ENCODE peak calls at places on chromosome 6, in six cellular contexts. One of them, this sample, is unnamed.

GRCh38 chr6:140586426-140587061 is 1212.1 kb upstream of the CITED2 start:
- DNase-seq in thyroid gland: peak
- DNase-seq in epithelial cell of esophagus: no peak
- DNase-seq in mucosa of descending colon: no peak
- DNase-seq in NCI-H1417: no peak
- DNase-seq in NCI-H187: peak
- DNase-seq in this sample: peak

GRCh38 chr6:11607381-11607780 is 69.8 kb downstream of the TMEM170B start:
- DNase-seq in thyroid gland: peak
- DNase-seq in epithelial cell of esophagus: no peak
- DNase-seq in mucosa of descending colon: no peak
- DNase-seq in NCI-H1417: no peak
- DNase-seq in NCI-H187: no peak
- DNase-seq in this sample: no peak

GRCh38 chr6:163745566-163746400 is 331.3 kb downstream of the QKI start:
- DNase-seq in thyroid gland: no peak
- DNase-seq in epithelial cell of esophagus: peak
- DNase-seq in mucosa of descending colon: no peak
- DNase-seq in NCI-H1417: no peak
- DNase-seq in NCI-H187: no peak
- DNase-seq in this sample: no peak

GRCh38 chr6:7433211-7433610 is 43.6 kb downstream of the RIOK1 start:
- DNase-seq in thyroid gland: no peak
- DNase-seq in epithelial cell of esophagus: no peak
- DNase-seq in mucosa of descending colon: no peak
- DNase-seq in NCI-H1417: no peak
- DNase-seq in NCI-H187: no peak
- DNase-seq in this sample: no peak

GRCh38 chr6:56752534-56752933 is 109.8 kb upstream of the DST start:
- DNase-seq in thyroid gland: no peak
- DNase-seq in epithelial cell of esophagus: no peak
- DNase-seq in mucosa of descending colon: no peak
- DNase-seq in NCI-H1417: no peak
- DNase-seq in NCI-H187: no peak
- DNase-seq in this sample: no peak

GRCh38 chr6:46170357-46171289 is at the start of gene ENPP5:
- DNase-seq in thyroid gland: peak
- DNase-seq in epithelial cell of esophagus: peak
- DNase-seq in mucosa of descending colon: peak
- DNase-seq in NCI-H1417: peak
- DNase-seq in NCI-H187: peak
- DNase-seq in this sample: peak

GRCh38 chr6:12458558-12458957 is 168.4 kb downstream of the EDN1 start:
- DNase-seq in thyroid gland: no peak
- DNase-seq in epithelial cell of esophagus: no peak
- DNase-seq in mucosa of descending colon: no peak
- DNase-seq in NCI-H1417: no peak
- DNase-seq in NCI-H187: no peak
- DNase-seq in this sample: no peak

GRCh38 chr6:153058909-153059308 is 56.4 kb upstream of the MTRF1L start:
- DNase-seq in thyroid gland: no peak
- DNase-seq in epithelial cell of esophagus: no peak
- DNase-seq in mucosa of descending colon: no peak
- DNase-seq in NCI-H1417: no peak
- DNase-seq in NCI-H187: no peak
- DNase-seq in this sample: no peak

GRCh38 chr6:142318714-142319113 is 16.9 kb downstream of the ADGRG6 start:
- DNase-seq in thyroid gland: no peak
- DNase-seq in epithelial cell of esophagus: no peak
- DNase-seq in mucosa of descending colon: no peak
- DNase-seq in NCI-H1417: no peak
- DNase-seq in NCI-H187: no peak
- DNase-seq in this sample: no peak

GRCh38 chr6:90583783-90584481 is 2.9 kb downstream of the MAP3K7 start:
- DNase-seq in thyroid gland: no peak
- DNase-seq in epithelial cell of esophagus: peak
- DNase-seq in mucosa of descending colon: no peak
- DNase-seq in NCI-H1417: no peak
- DNase-seq in NCI-H187: no peak
- DNase-seq in this sample: no peak

GRCh38 chr6:158039571-158040050 is 57.9 kb downstream of the SYNJ2 start:
- DNase-seq in thyroid gland: no peak
- DNase-seq in epithelial cell of esophagus: no peak
- DNase-seq in mucosa of descending colon: peak
- DNase-seq in NCI-H1417: no peak
- DNase-seq in NCI-H187: no peak
- DNase-seq in this sample: no peak

GRCh38 chr6:56101141-56101553 is 146.2 kb downstream of the COL21A1 start:
- DNase-seq in thyroid gland: no peak
- DNase-seq in epithelial cell of esophagus: peak
- DNase-seq in mucosa of descending colon: no peak
- DNase-seq in NCI-H1417: no peak
- DNase-seq in NCI-H187: no peak
- DNase-seq in this sample: no peak

GRCh38 chr6:41497994-41498393 is 48.2 kb upstream of the FOXP4 start:
- DNase-seq in thyroid gland: no peak
- DNase-seq in epithelial cell of esophagus: peak
- DNase-seq in mucosa of descending colon: no peak
- DNase-seq in NCI-H1417: no peak
- DNase-seq in NCI-H187: no peak
- DNase-seq in this sample: no peak

GRCh38 chr6:2760882-2761842 is 4.0 kb upstream of the WRNIP1 start:
- DNase-seq in thyroid gland: no peak
- DNase-seq in epithelial cell of esophagus: peak
- DNase-seq in mucosa of descending colon: no peak
- DNase-seq in NCI-H1417: no peak
- DNase-seq in NCI-H187: no peak
- DNase-seq in this sample: no peak

GRCh38 chr6:17869010-17869752 is 118.3 kb downstream of the KIF13A start:
- DNase-seq in thyroid gland: no peak
- DNase-seq in epithelial cell of esophagus: peak
- DNase-seq in mucosa of descending colon: no peak
- DNase-seq in NCI-H1417: no peak
- DNase-seq in NCI-H187: no peak
- DNase-seq in this sample: no peak

GRCh38 chr6:89430563-89430962 is 2.4 kb upstream of the ANKRD6 start:
- DNase-seq in thyroid gland: no peak
- DNase-seq in epithelial cell of esophagus: no peak
- DNase-seq in mucosa of descending colon: no peak
- DNase-seq in NCI-H1417: peak
- DNase-seq in NCI-H187: peak
- DNase-seq in this sample: peak

GRCh38 chr6:75932067-75932466 is 140.4 kb downstream of the IMPG1 start:
- DNase-seq in thyroid gland: no peak
- DNase-seq in epithelial cell of esophagus: peak
- DNase-seq in mucosa of descending colon: no peak
- DNase-seq in NCI-H1417: peak
- DNase-seq in NCI-H187: no peak
- DNase-seq in this sample: no peak

GRCh38 chr6:25956231-25956630 is 6.4 kb upstream of the TRIM38 start:
- DNase-seq in thyroid gland: peak
- DNase-seq in epithelial cell of esophagus: no peak
- DNase-seq in mucosa of descending colon: no peak
- DNase-seq in NCI-H1417: no peak
- DNase-seq in NCI-H187: no peak
- DNase-seq in this sample: no peak

GRCh38 chr6:4901256-4902061 is 102.4 kb downstream of the RPP40 start:
- DNase-seq in thyroid gland: no peak
- DNase-seq in epithelial cell of esophagus: no peak
- DNase-seq in mucosa of descending colon: no peak
- DNase-seq in NCI-H1417: no peak
- DNase-seq in NCI-H187: no peak
- DNase-seq in this sample: no peak

GRCh38 chr6:85129881-85130280 is 320.0 kb upstream of the NT5E start:
- DNase-seq in thyroid gland: no peak
- DNase-seq in epithelial cell of esophagus: peak
- DNase-seq in mucosa of descending colon: no peak
- DNase-seq in NCI-H1417: no peak
- DNase-seq in NCI-H187: no peak
- DNase-seq in this sample: no peak

GRCh38 chr6:36266913-36267644 is 2.8 kb upstream of the PNPLA1 start:
- DNase-seq in thyroid gland: no peak
- DNase-seq in epithelial cell of esophagus: peak
- DNase-seq in mucosa of descending colon: no peak
- DNase-seq in NCI-H1417: no peak
- DNase-seq in NCI-H187: no peak
- DNase-seq in this sample: no peak

GRCh38 chr6:37587776-37588744 is 88.4 kb upstream of the CCDC167 start:
- DNase-seq in thyroid gland: no peak
- DNase-seq in epithelial cell of esophagus: no peak
- DNase-seq in mucosa of descending colon: no peak
- DNase-seq in NCI-H1417: peak
- DNase-seq in NCI-H187: no peak
- DNase-seq in this sample: no peak

GRCh38 chr6:124867126-124867525 is 95.1 kb upstream of the RNF217 start:
- DNase-seq in thyroid gland: no peak
- DNase-seq in epithelial cell of esophagus: no peak
- DNase-seq in mucosa of descending colon: no peak
- DNase-seq in NCI-H1417: peak
- DNase-seq in NCI-H187: no peak
- DNase-seq in this sample: peak

GRCh38 chr6:49890988-49891387 is 24.7 kb upstream of the CRISP1 start:
- DNase-seq in thyroid gland: no peak
- DNase-seq in epithelial cell of esophagus: no peak
- DNase-seq in mucosa of descending colon: no peak
- DNase-seq in NCI-H1417: no peak
- DNase-seq in NCI-H187: no peak
- DNase-seq in this sample: no peak

GRCh38 chr6:166626177-166627038 is 643 bp downstream of the RPS6KA2 start:
- DNase-seq in thyroid gland: peak
- DNase-seq in epithelial cell of esophagus: peak
- DNase-seq in mucosa of descending colon: peak
- DNase-seq in NCI-H1417: peak
- DNase-seq in NCI-H187: no peak
- DNase-seq in this sample: peak

GRCh38 chr6:111129003-111129402 is 41.7 kb downstream of the SLC16A10 start:
- DNase-seq in thyroid gland: peak
- DNase-seq in epithelial cell of esophagus: no peak
- DNase-seq in mucosa of descending colon: no peak
- DNase-seq in NCI-H1417: no peak
- DNase-seq in NCI-H187: no peak
- DNase-seq in this sample: no peak

GRCh38 chr6:98382246-98382645 is 452.1 kb upstream of the POU3F2 start:
- DNase-seq in thyroid gland: no peak
- DNase-seq in epithelial cell of esophagus: no peak
- DNase-seq in mucosa of descending colon: no peak
- DNase-seq in NCI-H1417: peak
- DNase-seq in NCI-H187: no peak
- DNase-seq in this sample: no peak

GRCh38 chr6:31794294-31794865 is 1.2 kb downstream of the VARS1 start:
- DNase-seq in thyroid gland: no peak
- DNase-seq in epithelial cell of esophagus: peak
- DNase-seq in mucosa of descending colon: no peak
- DNase-seq in NCI-H1417: no peak
- DNase-seq in NCI-H187: no peak
- DNase-seq in this sample: no peak

GRCh38 chr6:109165392-109165964 is 70.2 kb downstream of the CEP57L1 start:
- DNase-seq in thyroid gland: no peak
- DNase-seq in epithelial cell of esophagus: peak
- DNase-seq in mucosa of descending colon: no peak
- DNase-seq in NCI-H1417: peak
- DNase-seq in NCI-H187: peak
- DNase-seq in this sample: peak

GRCh38 chr6:11263185-11263817 is 30.8 kb upstream of the NEDD9 start:
- DNase-seq in thyroid gland: peak
- DNase-seq in epithelial cell of esophagus: peak
- DNase-seq in mucosa of descending colon: peak
- DNase-seq in NCI-H1417: no peak
- DNase-seq in NCI-H187: no peak
- DNase-seq in this sample: no peak

GRCh38 chr6:29661071-29661470 is 4.2 kb downstream of the MOG start:
- DNase-seq in thyroid gland: no peak
- DNase-seq in epithelial cell of esophagus: no peak
- DNase-seq in mucosa of descending colon: no peak
- DNase-seq in NCI-H1417: no peak
- DNase-seq in NCI-H187: no peak
- DNase-seq in this sample: no peak

GRCh38 chr6:26016326-26017275 is 54.0 kb downstream of the TRIM38 start:
- DNase-seq in thyroid gland: peak
- DNase-seq in epithelial cell of esophagus: peak
- DNase-seq in mucosa of descending colon: no peak
- DNase-seq in NCI-H1417: no peak
- DNase-seq in NCI-H187: no peak
- DNase-seq in this sample: no peak

GRCh38 chr6:56840467-56841371 is 114.2 kb upstream of the BEND6 start:
- DNase-seq in thyroid gland: no peak
- DNase-seq in epithelial cell of esophagus: peak
- DNase-seq in mucosa of descending colon: no peak
- DNase-seq in NCI-H1417: peak
- DNase-seq in NCI-H187: no peak
- DNase-seq in this sample: no peak

GRCh38 chr6:107676002-107676401 is 148.1 kb downstream of the SCML4 start:
- DNase-seq in thyroid gland: no peak
- DNase-seq in epithelial cell of esophagus: no peak
- DNase-seq in mucosa of descending colon: no peak
- DNase-seq in NCI-H1417: no peak
- DNase-seq in NCI-H187: no peak
- DNase-seq in this sample: no peak

GRCh38 chr6:161169690-161170089 is 104.2 kb downstream of the AGPAT4 start:
- DNase-seq in thyroid gland: peak
- DNase-seq in epithelial cell of esophagus: peak
- DNase-seq in mucosa of descending colon: no peak
- DNase-seq in NCI-H1417: no peak
- DNase-seq in NCI-H187: no peak
- DNase-seq in this sample: peak

GRCh38 chr6:121838842-121839241 is 403.4 kb downstream of the GJA1 start:
- DNase-seq in thyroid gland: no peak
- DNase-seq in epithelial cell of esophagus: peak
- DNase-seq in mucosa of descending colon: no peak
- DNase-seq in NCI-H1417: no peak
- DNase-seq in NCI-H187: no peak
- DNase-seq in this sample: no peak

GRCh38 chr6:32703347-32703746 is 36.9 kb upstream of the HLA-DQB1 start:
- DNase-seq in thyroid gland: no peak
- DNase-seq in epithelial cell of esophagus: no peak
- DNase-seq in mucosa of descending colon: no peak
- DNase-seq in NCI-H1417: no peak
- DNase-seq in NCI-H187: no peak
- DNase-seq in this sample: no peak

GRCh38 chr6:12957321-12958051 is 240.9 kb downstream of the PHACTR1 start:
- DNase-seq in thyroid gland: peak
- DNase-seq in epithelial cell of esophagus: peak
- DNase-seq in mucosa of descending colon: peak
- DNase-seq in NCI-H1417: no peak
- DNase-seq in NCI-H187: no peak
- DNase-seq in this sample: no peak

GRCh38 chr6:75041381-75041780 is 164.5 kb downstream of the COL12A1 start:
- DNase-seq in thyroid gland: no peak
- DNase-seq in epithelial cell of esophagus: no peak
- DNase-seq in mucosa of descending colon: no peak
- DNase-seq in NCI-H1417: no peak
- DNase-seq in NCI-H187: no peak
- DNase-seq in this sample: no peak

This sample was measured in NCI-H774.